ENCODE peak calls at places on chromosomes 2 and 18, in seven cellular contexts. B, Y, I, E, F, R and P are unnamed samples.

GRCh38 chr2:70834881-70835280 is 735 bp downstream of the CD207 start:
- DNase-seq in B (no peak), Y (no peak), I (no peak), E (peak), F (no peak), R (no peak), P (no peak)

GRCh38 chr2:239821694-239822075 is 203.5 kb downstream of the NDUFA10 start:
- DNase-seq in B (no peak), Y (no peak), I (no peak), E (no peak), F (no peak), R (no peak), P (peak)

GRCh38 chr18:36509646-36510197 is 212.2 kb downstream of the FHOD3 start:
- DNase-seq in B (no peak), Y (no peak), I (no peak), E (no peak), F (no peak), R (no peak), P (no peak)

GRCh38 chr2:168062054-168062453 is 185.3 kb downstream of the STK39 start:
- DNase-seq in B (no peak), Y (no peak), I (no peak), E (no peak), F (no peak), R (no peak), P (no peak)

GRCh38 chr18:28175930-28176673 is 828 bp downstream of the CDH2 start:
- DNase-seq in B (peak), Y (no peak), I (no peak), E (peak), F (no peak), R (no peak), P (no peak)

GRCh38 chr2:191051825-191052778 is 38.1 kb upstream of the STAT1 start:
- DNase-seq in B (peak), Y (no peak), I (no peak), E (no peak), F (no peak), R (peak), P (no peak)

GRCh38 chr2:152386266-152386665 is 51.3 kb downstream of the FMNL2 start:
- DNase-seq in B (no peak), Y (no peak), I (no peak), E (no peak), F (no peak), R (no peak), P (no peak)

GRCh38 chr2:47076586-47077441 is 78.3 kb downstream of the STPG4 start:
- DNase-seq in B (peak), Y (no peak), I (peak), E (no peak), F (peak), R (no peak), P (no peak)

GRCh38 chr2:177673602-177674595 is 281.3 kb downstream of the AGPS start:
- DNase-seq in B (no peak), Y (no peak), I (no peak), E (no peak), F (no peak), R (no peak), P (no peak)

GRCh38 chr18:2111456-2111855 is 459.8 kb downstream of the METTL4 start:
- DNase-seq in B (no peak), Y (no peak), I (no peak), E (no peak), F (no peak), R (no peak), P (no peak)

GRCh38 chr18:73007195-73007934 is 139.6 kb upstream of the NETO1 start:
- DNase-seq in B (no peak), Y (no peak), I (no peak), E (no peak), F (no peak), R (no peak), P (no peak)

GRCh38 chr2:226791487-226792081 is 8.0 kb downstream of the IRS1 start:
- DNase-seq in B (peak), Y (peak), I (peak), E (peak), F (peak), R (peak), P (peak)

GRCh38 chr2:199869653-199870052 is 18.7 kb upstream of the FTCDNL1 start:
- DNase-seq in B (no peak), Y (no peak), I (no peak), E (no peak), F (no peak), R (no peak), P (no peak)

GRCh38 chr2:207748993-207749392 is 20.7 kb downstream of the FZD5 start:
- DNase-seq in B (no peak), Y (no peak), I (no peak), E (no peak), F (no peak), R (no peak), P (no peak)

GRCh38 chr2:46780801-46781445 is 134.7 kb downstream of the MCFD2 start:
- DNase-seq in B (no peak), Y (no peak), I (no peak), E (peak), F (peak), R (no peak), P (no peak)

GRCh38 chr2:235008584-235009044 is 56.8 kb downstream of the SH3BP4 start:
- DNase-seq in B (no peak), Y (no peak), I (peak), E (no peak), F (peak), R (no peak), P (no peak)

GRCh38 chr2:188330316-188331053 is 38.8 kb downstream of the GULP1 start:
- DNase-seq in B (no peak), Y (no peak), I (no peak), E (no peak), F (no peak), R (no peak), P (no peak)

GRCh38 chr2:129915303-129915840 is 64.1 kb upstream of the RAB6C start:
- DNase-seq in B (no peak), Y (no peak), I (no peak), E (peak), F (no peak), R (no peak), P (no peak)

GRCh38 chr2:174535757-174536703 is 49.2 kb upstream of the GPR155 start:
- DNase-seq in B (no peak), Y (no peak), I (no peak), E (no peak), F (peak), R (no peak), P (no peak)

GRCh38 chr2:60319031-60319547 is 234.4 kb downstream of the BCL11A start:
- DNase-seq in B (no peak), Y (no peak), I (no peak), E (no peak), F (no peak), R (no peak), P (no peak)

GRCh38 chr2:29452036-29452435 is 336.8 kb downstream of the CLIP4 start:
- DNase-seq in B (no peak), Y (no peak), I (no peak), E (no peak), F (no peak), R (no peak), P (no peak)

GRCh38 chr2:181393472-181393871 is 63.7 kb upstream of the ITGA4 start:
- DNase-seq in B (peak), Y (no peak), I (no peak), E (no peak), F (no peak), R (peak), P (no peak)

GRCh38 chr2:121501070-121501469 is 29.6 kb upstream of the RNU4ATAC start:
- DNase-seq in B (no peak), Y (no peak), I (no peak), E (no peak), F (no peak), R (no peak), P (no peak)

GRCh38 chr2:19677215-19677777 is 224.5 kb downstream of the TTC32 start:
- DNase-seq in B (no peak), Y (no peak), I (no peak), E (no peak), F (no peak), R (no peak), P (no peak)

GRCh38 chr2:170332676-170333402 is 154.9 kb downstream of the MYO3B start:
- DNase-seq in B (no peak), Y (no peak), I (no peak), E (no peak), F (no peak), R (no peak), P (no peak)

GRCh38 chr18:76121049-76121448 is 374.0 kb downstream of the ZNF516 start:
- DNase-seq in B (no peak), Y (no peak), I (no peak), E (no peak), F (no peak), R (no peak), P (no peak)

GRCh38 chr2:74843371-74844298 is 9.7 kb downstream of the HK2 start:
- DNase-seq in B (peak), Y (no peak), I (peak), E (no peak), F (peak), R (no peak), P (no peak)

GRCh38 chr2:74844752-74845151 is 10.8 kb downstream of the HK2 start:
- DNase-seq in B (no peak), Y (no peak), I (no peak), E (no peak), F (no peak), R (no peak), P (no peak)

GRCh38 chr2:74845991-74846390 is 12.1 kb downstream of the HK2 start:
- DNase-seq in B (no peak), Y (no peak), I (no peak), E (no peak), F (no peak), R (no peak), P (no peak)

GRCh38 chr2:74846481-74846880 is 12.6 kb downstream of the HK2 start:
- DNase-seq in B (no peak), Y (no peak), I (no peak), E (no peak), F (no peak), R (no peak), P (no peak)

GRCh38 chr2:74845217-74845751 is 11.4 kb downstream of the HK2 start:
- DNase-seq in B (peak), Y (peak), I (peak), E (peak), F (peak), R (peak), P (peak)
- H3K27ac ChIP-seq in B (peak), Y (peak), I (peak), E (no peak), F (peak), R (peak), P (peak)

DNA sequence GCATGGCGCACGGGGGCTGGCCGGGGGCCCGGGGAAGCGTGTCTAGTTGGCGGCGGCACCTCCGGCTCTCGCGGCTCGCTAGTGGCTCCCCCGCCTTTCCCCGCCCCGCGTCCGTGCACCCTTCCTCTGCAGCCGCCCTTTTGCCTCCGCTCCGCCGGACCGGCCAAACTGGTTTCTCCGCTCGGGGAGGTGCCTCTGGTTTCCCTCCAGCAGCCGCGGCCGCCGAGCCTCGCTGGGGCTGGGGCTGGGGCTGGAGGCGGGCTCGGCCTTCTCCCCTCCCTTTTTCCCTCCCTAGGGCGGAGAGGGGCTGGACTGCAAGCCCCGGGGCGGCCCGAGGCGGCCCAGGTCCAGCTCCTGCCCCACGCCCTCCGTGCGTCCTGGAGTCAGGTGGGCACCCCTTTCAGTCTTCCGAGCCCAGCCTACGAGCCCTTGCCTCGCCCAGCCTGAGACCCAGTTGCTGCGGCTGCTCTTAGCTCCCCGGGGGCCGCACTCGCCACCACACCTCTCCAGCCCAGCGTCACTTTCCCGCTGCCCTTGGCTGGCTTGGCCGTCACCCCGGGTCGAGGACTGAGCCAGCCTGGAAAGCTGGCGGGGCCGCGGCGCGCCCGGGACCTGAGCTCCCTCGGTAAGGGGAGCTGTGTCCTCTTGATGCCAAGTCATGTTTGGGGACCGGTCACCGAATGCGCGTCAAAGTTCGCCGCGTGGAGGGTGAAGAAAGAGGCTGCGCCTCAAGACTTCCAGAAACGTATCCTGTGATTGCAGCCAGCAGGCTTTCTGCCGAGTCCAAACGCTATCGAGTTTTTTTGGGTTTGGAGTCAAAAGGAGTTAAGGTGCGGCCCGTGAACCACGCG is at the start of gene ATP8B1:
- DNase-seq in B (peak), Y (peak), I (peak), E (peak), F (peak), R (peak), P (peak)
- TF ChIP-seq POLR2AphosphoS5 in B (peak), Y (peak), I (peak), E (no peak), F (peak), R (no peak), P (peak)

GRCh38 chr2:232875256-232876070 is 5.4 kb downstream of the SNORC start:
- DNase-seq in B (peak), Y (no peak), I (no peak), E (no peak), F (peak), R (no peak), P (no peak)
- H3K27ac ChIP-seq in B (no peak), Y (peak), I (no peak), E (no peak), F (peak), R (no peak), P (no peak)

GRCh38 chr2:138713069-138713496 is 67.1 kb downstream of the NXPH2 start:
- DNase-seq in B (no peak), Y (no peak), I (no peak), E (no peak), F (no peak), R (no peak), P (no peak)

GRCh38 chr2:138708682-138709241 is 71.4 kb downstream of the NXPH2 start:
- DNase-seq in B (no peak), Y (no peak), I (no peak), E (no peak), F (no peak), R (no peak), P (no peak)

GRCh38 chr2:138712212-138712979 is 67.8 kb downstream of the NXPH2 start:
- DNase-seq in B (no peak), Y (no peak), I (no peak), E (no peak), F (no peak), R (no peak), P (no peak)

GRCh38 chr2:138711812-138712211 is 68.4 kb downstream of the NXPH2 start:
- DNase-seq in B (no peak), Y (no peak), I (no peak), E (no peak), F (no peak), R (no peak), P (no peak)

GRCh38 chr2:138707424-138708074 is 72.6 kb downstream of the NXPH2 start:
- DNase-seq in B (no peak), Y (no peak), I (no peak), E (no peak), F (no peak), R (no peak), P (no peak)
- TF ChIP-seq POLR2AphosphoS5 in B (no peak), Y (no peak), I (no peak), E (no peak), F (no peak), R (no peak), P (no peak)

DNA sequence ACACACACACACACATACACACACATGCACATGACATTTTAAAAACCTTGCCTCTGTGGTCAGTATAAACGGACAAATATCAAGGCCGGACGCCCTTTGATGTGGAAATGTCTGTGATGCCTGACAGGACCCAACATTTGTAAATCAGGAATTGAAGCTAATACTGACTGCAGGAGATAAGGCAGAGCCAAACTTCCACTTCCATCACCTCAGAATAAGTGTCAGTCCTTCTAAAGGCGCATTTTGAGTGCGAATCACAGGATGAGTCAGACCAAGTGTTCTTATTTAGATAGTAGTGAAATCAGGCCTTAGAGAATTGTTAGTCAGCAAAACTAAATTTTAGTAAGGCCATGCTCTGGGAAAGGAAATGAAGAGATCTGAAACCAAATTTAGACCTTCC is 211.7 kb upstream of the LRATD1 start:
- DNase-seq in B (no peak), Y (no peak), I (no peak), E (no peak), F (no peak), R (no peak), P (no peak)
- H3K27ac ChIP-seq in B (no peak), Y (no peak), I (no peak), E (no peak), F (no peak), R (no peak), P (no peak)

DNA sequence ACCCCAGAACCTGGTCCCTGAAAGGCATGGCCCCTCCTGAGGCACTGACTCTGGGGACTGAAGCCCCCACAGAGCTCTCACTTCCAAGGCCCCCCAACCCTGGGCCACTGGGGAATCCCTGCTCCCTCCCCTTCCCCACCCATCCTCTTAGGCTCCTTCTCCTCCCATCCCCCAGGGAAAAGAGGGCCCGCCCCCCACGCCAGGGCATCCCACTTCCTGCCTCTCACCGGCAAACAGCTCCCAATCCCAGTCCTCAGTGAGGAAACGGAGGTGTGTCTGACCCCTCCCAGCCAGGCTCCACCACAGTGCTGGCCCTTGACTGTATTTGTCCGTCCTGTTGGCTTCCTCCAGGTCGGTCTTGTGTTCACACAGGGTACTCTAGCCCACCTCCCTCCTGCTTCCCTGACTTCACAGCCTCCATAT is 35.0 kb upstream of the PTMA start:
- DNase-seq in B (no peak), Y (no peak), I (peak), E (peak), F (peak), R (no peak), P (no peak)
- TF ChIP-seq POLR2AphosphoS5 in B (no peak), Y (no peak), I (peak), E (peak), F (peak), R (no peak), P (no peak)

GRCh38 chr2:212423089-212423488 is 115.5 kb downstream of the ERBB4 start:
- DNase-seq in B (no peak), Y (no peak), I (no peak), E (no peak), F (no peak), R (no peak), P (no peak)

GRCh38 chr2:212428685-212429480 is 109.7 kb downstream of the ERBB4 start:
- DNase-seq in B (no peak), Y (no peak), I (no peak), E (no peak), F (no peak), R (no peak), P (no peak)

GRCh38 chr2:212424090-212424489 is 114.5 kb downstream of the ERBB4 start:
- DNase-seq in B (no peak), Y (no peak), I (no peak), E (no peak), F (no peak), R (no peak), P (no peak)

GRCh38 chr2:212421571-212422334 is 116.8 kb downstream of the ERBB4 start:
- DNase-seq in B (no peak), Y (no peak), I (no peak), E (no peak), F (no peak), R (no peak), P (no peak)

GRCh38 chr2:212427031-212427430 is 111.6 kb downstream of the ERBB4 start:
- DNase-seq in B (no peak), Y (no peak), I (no peak), E (no peak), F (no peak), R (no peak), P (no peak)
- H3K27ac ChIP-seq in B (no peak), Y (no peak), I (no peak), E (no peak), F (no peak), R (no peak), P (no peak)

GRCh38 chr2:80515961-80516360 is 211.4 kb upstream of the LRRTM1 start:
- DNase-seq in B (no peak), Y (no peak), I (no peak), E (no peak), F (no peak), R (no peak), P (no peak)
- TF ChIP-seq POLR2AphosphoS5 in B (no peak), Y (no peak), I (no peak), E (no peak), F (no peak), R (no peak), P (no peak)